ENCODE peak calls at places on chromosomes 6 and 20, in ten cellular contexts. One of them, this sample, is unnamed.

GRCh38 chr6:14665827-14666724 is 548.5 kb downstream of the CD83 start:
- DNase-seq in K562: peak
- DNase-seq in coronary artery: no peak
- DNase-seq in adrenal gland: peak
- DNase-seq in right lobe of liver: peak
- DNase-seq in dorsolateral prefrontal cortex: no peak
- DNase-seq in foreskin keratinocyte: peak
- DNase-seq in upper lobe of left lung: peak
- DNase-seq in ovary: no peak
- DNase-seq in left lung: no peak
- DNase-seq in this sample: no peak

GRCh38 chr6:151313060-151313459 is 73.3 kb downstream of the AKAP12 start:
- DNase-seq in K562: no peak
- DNase-seq in coronary artery: no peak
- DNase-seq in adrenal gland: no peak
- DNase-seq in right lobe of liver: no peak
- DNase-seq in dorsolateral prefrontal cortex: no peak
- DNase-seq in foreskin keratinocyte: no peak
- DNase-seq in upper lobe of left lung: no peak
- DNase-seq in ovary: no peak
- DNase-seq in left lung: no peak
- DNase-seq in this sample: no peak

GRCh38 chr6:4970739-4971395 is 33.0 kb downstream of the RPP40 start:
- DNase-seq in K562: no peak
- DNase-seq in coronary artery: peak
- DNase-seq in adrenal gland: no peak
- DNase-seq in right lobe of liver: no peak
- DNase-seq in dorsolateral prefrontal cortex: no peak
- DNase-seq in foreskin keratinocyte: no peak
- DNase-seq in upper lobe of left lung: no peak
- DNase-seq in ovary: no peak
- DNase-seq in left lung: no peak
- DNase-seq in this sample: no peak

GRCh38 chr6:112429226-112429625 is 82.1 kb downstream of the RFPL4B start:
- DNase-seq in K562: no peak
- DNase-seq in coronary artery: no peak
- DNase-seq in adrenal gland: no peak
- DNase-seq in right lobe of liver: no peak
- DNase-seq in dorsolateral prefrontal cortex: no peak
- DNase-seq in foreskin keratinocyte: no peak
- DNase-seq in upper lobe of left lung: no peak
- DNase-seq in ovary: no peak
- DNase-seq in left lung: no peak
- DNase-seq in this sample: no peak

GRCh38 chr6:54935739-54936138 is 89.2 kb downstream of the FAM83B start:
- DNase-seq in K562: no peak
- DNase-seq in coronary artery: no peak
- DNase-seq in adrenal gland: no peak
- DNase-seq in right lobe of liver: no peak
- DNase-seq in dorsolateral prefrontal cortex: no peak
- DNase-seq in foreskin keratinocyte: peak
- DNase-seq in upper lobe of left lung: no peak
- DNase-seq in ovary: no peak
- DNase-seq in left lung: no peak
- DNase-seq in this sample: no peak

GRCh38 chr6:37653933-37654565 is 43.6 kb downstream of the MDGA1 start:
- DNase-seq in K562: peak
- DNase-seq in coronary artery: no peak
- DNase-seq in adrenal gland: no peak
- DNase-seq in right lobe of liver: no peak
- DNase-seq in dorsolateral prefrontal cortex: no peak
- DNase-seq in foreskin keratinocyte: no peak
- DNase-seq in upper lobe of left lung: no peak
- DNase-seq in ovary: no peak
- DNase-seq in left lung: no peak
- DNase-seq in this sample: peak

GRCh38 chr20:36924167-36925045 is 27.1 kb downstream of the SAMHD1 start:
- DNase-seq in K562: peak
- DNase-seq in coronary artery: no peak
- DNase-seq in adrenal gland: no peak
- DNase-seq in right lobe of liver: no peak
- DNase-seq in dorsolateral prefrontal cortex: no peak
- DNase-seq in foreskin keratinocyte: no peak
- DNase-seq in upper lobe of left lung: no peak
- DNase-seq in ovary: no peak
- DNase-seq in left lung: no peak
- DNase-seq in this sample: no peak

GRCh38 chr6:149457316-149457884 is 27.4 kb downstream of the ZC3H12D start:
- DNase-seq in K562: no peak
- DNase-seq in coronary artery: no peak
- DNase-seq in adrenal gland: no peak
- DNase-seq in right lobe of liver: no peak
- DNase-seq in dorsolateral prefrontal cortex: no peak
- DNase-seq in foreskin keratinocyte: no peak
- DNase-seq in upper lobe of left lung: no peak
- DNase-seq in ovary: no peak
- DNase-seq in left lung: no peak
- DNase-seq in this sample: no peak

GRCh38 chr20:37383229-37383989 is 37.5 kb downstream of the SRC start:
- DNase-seq in K562: no peak
- DNase-seq in coronary artery: peak
- DNase-seq in adrenal gland: peak
- DNase-seq in right lobe of liver: no peak
- DNase-seq in dorsolateral prefrontal cortex: no peak
- DNase-seq in foreskin keratinocyte: peak
- DNase-seq in upper lobe of left lung: peak
- DNase-seq in ovary: no peak
- DNase-seq in left lung: no peak
- DNase-seq in this sample: no peak

GRCh38 chr20:40144581-40144980 is 544.5 kb downstream of the MAFB start:
- DNase-seq in K562: no peak
- DNase-seq in coronary artery: no peak
- DNase-seq in adrenal gland: no peak
- DNase-seq in right lobe of liver: no peak
- DNase-seq in dorsolateral prefrontal cortex: no peak
- DNase-seq in foreskin keratinocyte: no peak
- DNase-seq in upper lobe of left lung: no peak
- DNase-seq in ovary: no peak
- DNase-seq in left lung: no peak
- DNase-seq in this sample: no peak

GRCh38 chr6:41546866-41547798 is 951 bp downstream of the FOXP4 start:
- DNase-seq in K562: peak
- DNase-seq in coronary artery: peak
- DNase-seq in adrenal gland: peak
- DNase-seq in right lobe of liver: peak
- DNase-seq in dorsolateral prefrontal cortex: no peak
- DNase-seq in foreskin keratinocyte: no peak
- DNase-seq in upper lobe of left lung: no peak
- DNase-seq in ovary: peak
- DNase-seq in left lung: peak
- DNase-seq in this sample: peak

GRCh38 chr6:16690244-16691142 is 70.8 kb downstream of the ATXN1 start:
- DNase-seq in K562: no peak
- DNase-seq in coronary artery: no peak
- DNase-seq in adrenal gland: no peak
- DNase-seq in right lobe of liver: no peak
- DNase-seq in dorsolateral prefrontal cortex: no peak
- DNase-seq in foreskin keratinocyte: no peak
- DNase-seq in upper lobe of left lung: no peak
- DNase-seq in ovary: no peak
- DNase-seq in left lung: no peak
- DNase-seq in this sample: no peak

GRCh38 chr20:63641146-63641791 is 12.0 kb downstream of the STMN3 start:
- DNase-seq in K562: peak
- DNase-seq in coronary artery: no peak
- DNase-seq in adrenal gland: peak
- DNase-seq in right lobe of liver: no peak
- DNase-seq in dorsolateral prefrontal cortex: no peak
- DNase-seq in foreskin keratinocyte: no peak
- DNase-seq in upper lobe of left lung: no peak
- DNase-seq in ovary: no peak
- DNase-seq in left lung: peak
- DNase-seq in this sample: peak

GRCh38 chr6:43900560-43901329 is 130.7 kb downstream of the VEGFA start:
- DNase-seq in K562: no peak
- DNase-seq in coronary artery: no peak
- DNase-seq in adrenal gland: no peak
- DNase-seq in right lobe of liver: peak
- DNase-seq in dorsolateral prefrontal cortex: no peak
- DNase-seq in foreskin keratinocyte: no peak
- DNase-seq in upper lobe of left lung: no peak
- DNase-seq in ovary: no peak
- DNase-seq in left lung: no peak
- DNase-seq in this sample: no peak

GRCh38 chr6:30542915-30543314 is 13.4 kb downstream of the GNL1 start:
- DNase-seq in K562: no peak
- DNase-seq in coronary artery: no peak
- DNase-seq in adrenal gland: no peak
- DNase-seq in right lobe of liver: no peak
- DNase-seq in dorsolateral prefrontal cortex: no peak
- DNase-seq in foreskin keratinocyte: no peak
- DNase-seq in upper lobe of left lung: no peak
- DNase-seq in ovary: no peak
- DNase-seq in left lung: no peak
- DNase-seq in this sample: no peak
- H3K27ac ChIP-seq in K562: no peak
- H3K27ac ChIP-seq in coronary artery: no peak
- H3K27ac ChIP-seq in adrenal gland: peak
- H3K27ac ChIP-seq in right lobe of liver: no peak
- H3K27ac ChIP-seq in dorsolateral prefrontal cortex: no peak
- H3K27ac ChIP-seq in foreskin keratinocyte: no peak
- H3K27ac ChIP-seq in upper lobe of left lung: peak
- H3K27ac ChIP-seq in ovary: no peak
- H3K27ac ChIP-seq in left lung: peak
- H3K27ac ChIP-seq in this sample: peak

GRCh38 chr20:59931511-59932312 is 1.7 kb downstream of the SYCP2 start:
- DNase-seq in K562: no peak
- DNase-seq in coronary artery: no peak
- DNase-seq in adrenal gland: no peak
- DNase-seq in right lobe of liver: no peak
- DNase-seq in dorsolateral prefrontal cortex: no peak
- DNase-seq in foreskin keratinocyte: no peak
- DNase-seq in upper lobe of left lung: no peak
- DNase-seq in ovary: no peak
- DNase-seq in left lung: no peak
- DNase-seq in this sample: no peak

GRCh38 chr20:59933296-59933848 is at the start of gene SYCP2:
- DNase-seq in K562: peak
- DNase-seq in coronary artery: no peak
- DNase-seq in adrenal gland: peak
- DNase-seq in right lobe of liver: peak
- DNase-seq in dorsolateral prefrontal cortex: no peak
- DNase-seq in foreskin keratinocyte: no peak
- DNase-seq in upper lobe of left lung: peak
- DNase-seq in ovary: peak
- DNase-seq in left lung: no peak
- DNase-seq in this sample: peak

GRCh38 chr20:59932616-59933295 is 681 bp downstream of the SYCP2 start:
- DNase-seq in K562: no peak
- DNase-seq in coronary artery: no peak
- DNase-seq in adrenal gland: no peak
- DNase-seq in right lobe of liver: no peak
- DNase-seq in dorsolateral prefrontal cortex: no peak
- DNase-seq in foreskin keratinocyte: no peak
- DNase-seq in upper lobe of left lung: no peak
- DNase-seq in ovary: peak
- DNase-seq in left lung: peak
- DNase-seq in this sample: no peak

GRCh38 chr20:59935457-59936185 is 2.2 kb upstream of the SYCP2 start:
- DNase-seq in K562: no peak
- DNase-seq in coronary artery: no peak
- DNase-seq in adrenal gland: no peak
- DNase-seq in right lobe of liver: no peak
- DNase-seq in dorsolateral prefrontal cortex: no peak
- DNase-seq in foreskin keratinocyte: no peak
- DNase-seq in upper lobe of left lung: no peak
- DNase-seq in ovary: no peak
- DNase-seq in left lung: no peak
- DNase-seq in this sample: no peak

DNA sequence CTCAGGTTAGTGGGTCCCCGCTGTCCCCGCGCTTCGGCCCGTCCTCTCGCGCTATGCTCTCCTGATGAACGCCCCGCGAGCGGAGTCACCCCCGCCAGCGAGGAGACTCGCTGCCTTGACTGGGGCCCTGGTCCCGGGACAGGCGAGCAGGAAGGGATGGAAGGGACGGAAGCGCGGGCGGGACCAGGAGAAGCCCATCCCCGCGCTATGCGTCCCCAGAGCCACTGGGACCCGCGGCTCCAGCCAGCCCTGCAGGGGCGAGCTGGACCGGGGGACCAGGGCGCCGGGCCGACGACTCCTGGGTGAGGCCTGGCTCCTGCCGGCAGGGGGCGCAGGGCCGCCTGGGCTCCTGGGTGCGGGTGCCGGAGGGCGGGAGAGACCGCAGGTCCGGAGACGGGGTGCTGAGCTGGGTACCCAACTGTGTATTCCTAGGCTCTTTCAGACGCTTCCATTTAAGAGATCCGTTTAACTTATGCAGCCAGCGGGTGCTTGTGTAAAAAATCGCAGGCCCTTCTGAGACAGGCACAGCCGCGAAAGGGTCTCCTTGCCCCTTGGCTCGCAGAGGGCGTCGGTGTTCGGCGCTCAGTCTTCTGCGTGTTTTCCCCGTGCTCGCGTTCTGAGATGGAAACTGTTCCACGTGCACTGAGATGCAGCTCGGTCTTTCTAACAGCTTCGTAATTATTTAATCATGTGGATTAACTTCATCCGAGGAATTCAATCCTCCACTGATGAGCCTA is 580 bp upstream of the SYCP2 start:
- DNase-seq in K562: peak
- DNase-seq in coronary artery: peak
- DNase-seq in adrenal gland: peak
- DNase-seq in right lobe of liver: peak
- DNase-seq in dorsolateral prefrontal cortex: peak
- DNase-seq in foreskin keratinocyte: no peak
- DNase-seq in upper lobe of left lung: peak
- DNase-seq in ovary: peak
- DNase-seq in left lung: peak
- DNase-seq in this sample: peak
- TF ChIP-seq CTCF in K562: peak
- TF ChIP-seq CTCF in coronary artery: peak
- TF ChIP-seq CTCF in adrenal gland: peak
- TF ChIP-seq CTCF in right lobe of liver: peak
- TF ChIP-seq CTCF in dorsolateral prefrontal cortex: peak
- TF ChIP-seq CTCF in foreskin keratinocyte: peak
- TF ChIP-seq CTCF in upper lobe of left lung: peak
- TF ChIP-seq CTCF in ovary: peak
- TF ChIP-seq CTCF in left lung: peak
- TF ChIP-seq CTCF in this sample: peak

GRCh38 chr20:50308513-50309279 is 118.1 kb downstream of the CEBPB start:
- DNase-seq in K562: peak
- DNase-seq in coronary artery: peak
- DNase-seq in adrenal gland: peak
- DNase-seq in right lobe of liver: peak
- DNase-seq in dorsolateral prefrontal cortex: peak
- DNase-seq in foreskin keratinocyte: peak
- DNase-seq in upper lobe of left lung: peak
- DNase-seq in ovary: peak
- DNase-seq in left lung: peak
- DNase-seq in this sample: no peak
- H3K27ac ChIP-seq in K562: peak
- H3K27ac ChIP-seq in coronary artery: peak
- H3K27ac ChIP-seq in adrenal gland: peak
- H3K27ac ChIP-seq in right lobe of liver: peak
- H3K27ac ChIP-seq in dorsolateral prefrontal cortex: no peak
- H3K27ac ChIP-seq in foreskin keratinocyte: peak
- H3K27ac ChIP-seq in upper lobe of left lung: peak
- H3K27ac ChIP-seq in ovary: peak
- H3K27ac ChIP-seq in left lung: peak
- H3K27ac ChIP-seq in this sample: no peak

GRCh38 chr6:106688177-106688951 is 59.0 kb downstream of the QRSL1 start:
- DNase-seq in K562: no peak
- DNase-seq in coronary artery: no peak
- DNase-seq in adrenal gland: no peak
- DNase-seq in right lobe of liver: no peak
- DNase-seq in dorsolateral prefrontal cortex: no peak
- DNase-seq in foreskin keratinocyte: no peak
- DNase-seq in upper lobe of left lung: no peak
- DNase-seq in ovary: no peak
- DNase-seq in left lung: no peak
- DNase-seq in this sample: no peak
- TF ChIP-seq CTCF in K562: no peak
- TF ChIP-seq CTCF in coronary artery: no peak
- TF ChIP-seq CTCF in adrenal gland: no peak
- TF ChIP-seq CTCF in right lobe of liver: peak
- TF ChIP-seq CTCF in dorsolateral prefrontal cortex: no peak
- TF ChIP-seq CTCF in foreskin keratinocyte: peak
- TF ChIP-seq CTCF in upper lobe of left lung: no peak
- TF ChIP-seq CTCF in ovary: no peak
- TF ChIP-seq CTCF in left lung: no peak
- TF ChIP-seq CTCF in this sample: no peak